ENCODE peak calls at places on chromosomes 7 and 10, in nine cellular contexts. Y is lung; X is LoVo; I is progenitor cell of endocrine pancreas; R is M059J; M is dorsolateral prefrontal cortex; H is head of caudate nucleus; Q is stimulated activated CD8-positive, alpha-beta memory T cell treated with anti-CD3 and anti-CD28 coated beads, Interleukin-15, amount 100 ng/mL, for 24 hours; Z is brain microvascular endothelial cell. P is an unnamed sample.
A peak's percentile ranks its signal among the peaks of the same experiment; 100 is the strongest.

GRCh38 chr7:21572914-21573313 is 30.1 kb downstream of the DNAH11 start:
- DNase-seq in X (no peak), Y (no peak), Q (no peak), H (no peak), I (no peak), M (no peak), R (peak; percentile 10), Z (no peak), P (no peak)

GRCh38 chr7:21504021-21504420 is 38.8 kb upstream of the DNAH11 start:
- DNase-seq in Z (no peak), M (no peak), X (no peak), Q (no peak), R (no peak), I (no peak), Y (no peak), H (no peak), P (no peak)

GRCh38 chr7:35722054-35722849 is 27.3 kb upstream of the HERPUD2 start:
- DNase-seq in R (no peak), Z (no peak), I (no peak), Y (no peak), M (no peak), Q (no peak), H (no peak), X (no peak), P (no peak)

GRCh38 chr7:148286150-148286549 is 304.4 kb upstream of the C7orf33 start:
- DNase-seq in X (peak; percentile 36), I (no peak), Q (no peak), Z (peak; percentile 12), H (no peak), Y (no peak), R (peak; percentile 5), M (no peak), P (no peak)

GRCh38 chr10:27743736-27744477 is 1.7 kb downstream of the MKX start:
- DNase-seq in Y (no peak), R (peak; percentile 25), X (no peak), M (no peak), I (no peak), Q (no peak), Z (no peak), H (no peak), P (no peak)

GRCh38 chr10:74738985-74739567 is 87.3 kb upstream of the KAT6B start:
- DNase-seq in Q (no peak), H (no peak), X (no peak), M (no peak), R (peak; percentile 26), I (no peak), Z (peak; percentile 10), Y (no peak), P (no peak)

GRCh38 chr7:34497153-34497777 is 160.8 kb upstream of the NPSR1 start:
- DNase-seq in I (no peak), Q (no peak), R (no peak), H (no peak), Z (peak; percentile 5), M (no peak), Y (no peak), X (no peak), P (no peak)

GRCh38 chr7:121302214-121302745 is 26.5 kb upstream of the WNT16 start:
- DNase-seq in Q (no peak), M (no peak), X (peak; percentile 81), H (no peak), Z (peak; percentile 83), R (peak; percentile 97), I (no peak), Y (no peak), P (no peak)

GRCh38 chr10:102669206-102670064 is 25.2 kb downstream of the TRIM8 start:
- DNase-seq in Z (no peak), X (peak; percentile 71), M (no peak), Q (no peak), I (no peak), H (no peak), R (peak; percentile 74), Y (peak; percentile 69), P (no peak)